ENCODE peak calls at places on chromosomes 4 and X, in five cellular contexts. X is fibroblast of pulmonary artery, E is mucosa of gallbladder, H is AG08395, O is naive B cell. B is an unnamed sample.

GRCh38 chr4:168408620-168409019 is 71.7 kb downstream of the DDX60L start:
- DNase-seq in O (no peak), X (peak), E (peak), H (peak), B (peak)

GRCh38 chr4:5361968-5362367 is 310.7 kb downstream of the STK32B start:
- DNase-seq in H (no peak), X (peak), O (no peak), E (no peak), B (peak)

GRCh38 chr4:8690216-8690786 is 97.7 kb downstream of the CPZ start:
- DNase-seq in H (no peak), X (no peak), O (no peak), E (no peak), B (no peak)

GRCh38 chr4:42653606-42654560 is 3.0 kb downstream of the ATP8A1 start:
- DNase-seq in E (no peak), X (no peak), H (no peak), O (no peak), B (peak)

GRCh38 chr4:179285696-179286095 is 1843.5 kb upstream of the AGA start:
- DNase-seq in H (no peak), X (no peak), E (no peak), O (no peak), B (no peak)

GRCh38 chrX:155632424-155633100 is 19.8 kb upstream of the TMLHE start:
- DNase-seq in H (no peak), O (no peak), X (peak), E (no peak), B (no peak)

GRCh38 chrX:117689956-117690355 is 426.7 kb downstream of the KLHL13 start:
- DNase-seq in E (no peak), X (no peak), H (no peak), O (no peak), B (no peak)

GRCh38 chr4:121938282-121939092 is 13.4 kb downstream of the TRPC3 start:
- DNase-seq in E (no peak), X (no peak), O (no peak), H (no peak), B (no peak)